ENCODE peak calls at places on chromosome 17, in seven cellular contexts. H is nucleus accumbens; T is stimulated activated CD4-positive, alpha-beta T cell treated with anti-CD3 and anti-CD28 coated beads, Interleukin-12 subunit alpha, Interleukin-12 subunit beta, amount 100 ng/mL, for 24 hours; O is skeletal muscle cell; W is neural progenitor cell; K is CD8-positive, alpha-beta memory T cell; V is memory B cell. F is an unnamed sample.

GRCh38 chr17:59508999-59509398 is 56.4 kb upstream of the DHX40 start:
- DNase-seq in K (no peak), O (no peak), T (no peak), W (peak), H (no peak), V (no peak), F (no peak)

GRCh38 chr17:47801176-47801765 is 20.3 kb downstream of the OSBPL7 start:
- DNase-seq in K (no peak), H (no peak), T (no peak), O (no peak), W (no peak), V (no peak), F (no peak)

GRCh38 chr17:16255481-16255901 is 38.5 kb downstream of the PIGL start:
- DNase-seq in W (peak), K (no peak), V (no peak), O (no peak), H (peak), T (no peak), F (no peak)

GRCh38 chr17:10121971-10122707 is 76.3 kb downstream of the GAS7 start:
- DNase-seq in H (no peak), V (no peak), T (no peak), W (no peak), K (peak), O (no peak), F (no peak)

GRCh38 chr17:77325826-77326581 is 185.2 kb downstream of the SEC14L1 start:
- DNase-seq in T (no peak), V (no peak), O (no peak), W (no peak), K (peak), H (no peak), F (no peak)

GRCh38 chr17:78884148-78884870 is 18.7 kb downstream of the CEP295NL start:
- DNase-seq in O (no peak), T (no peak), H (peak), V (no peak), K (no peak), W (peak), F (no peak)

GRCh38 chr17:29019475-29020181 is 13.8 kb upstream of the SEZ6 start:
- DNase-seq in W (peak), V (no peak), O (no peak), H (no peak), K (no peak), T (no peak), F (no peak)

GRCh38 chr17:16419074-16419928 is 3.9 kb downstream of the TRPV2 start:
- DNase-seq in K (peak), H (no peak), T (no peak), O (peak), V (no peak), W (no peak), F (no peak)

GRCh38 chr17:29163563-29163962 is 16.6 kb downstream of the MYO18A start:
- DNase-seq in W (no peak), V (no peak), K (no peak), T (no peak), H (no peak), O (no peak), F (no peak)

GRCh38 chr17:82696916-82697807 is 1.3 kb downstream of the RAB40B start:
- DNase-seq in W (peak), H (no peak), T (no peak), K (no peak), V (no peak), O (no peak), F (no peak)

GRCh38 chr17:72432143-72432604 is 311.4 kb downstream of the SOX9 start:
- DNase-seq in V (no peak), H (no peak), O (no peak), W (no peak), K (no peak), T (no peak), F (no peak)

F was measured in NCI-H1092.